ENCODE peak calls at places on chromosomes 3 and 15, in five cellular contexts. G is GM12891, M is GM12878, H is K562, B is HepG2. V is an unnamed sample.

GRCh38 chr3:4907647-4908046 is 71.6 kb upstream of the BHLHE40 start:
- DNase-seq in G (no peak), M (no peak), B (no peak), H (no peak), V (no peak)

GRCh38 chr15:88656760-88657221 is 18.0 kb downstream of the ISG20 start:
- DNase-seq in H (no peak), G (peak), B (no peak), M (peak), V (peak)

GRCh38 chr3:126961191-126961790 is 21.6 kb upstream of the PLXNA1 start:
- DNase-seq in B (no peak), H (peak), G (peak), M (no peak), V (no peak)

GRCh38 chr15:31100738-31101137 is 787 bp downstream of the TRPM1 start:
- DNase-seq in H (no peak), M (no peak), G (no peak), B (no peak), V (no peak)

GRCh38 chr3:184873136-184873535 is 61.2 kb downstream of the VPS8 start:
- DNase-seq in H (no peak), B (no peak), G (no peak), M (no peak), V (no peak)

GRCh38 chr3:94036909-94037507 is 8.6 kb upstream of the STX19 start:
- DNase-seq in G (peak), B (peak), M (no peak), H (peak), V (no peak)

GRCh38 chr3:76566211-76566534 is 473.7 kb upstream of the ROBO2 start:
- DNase-seq in B (no peak), M (no peak), H (no peak), G (no peak), V (no peak)

GRCh38 chr3:146078031-146078430 is 83.0 kb downstream of the PLOD2 start:
- DNase-seq in H (no peak), M (no peak), B (no peak), G (no peak), V (no peak)

GRCh38 chr3:170865209-170866094 is 4.5 kb downstream of the RPL22L1 start:
- DNase-seq in G (no peak), M (no peak), B (peak), H (no peak), V (no peak)

GRCh38 chr3:8931342-8931741 is 31.9 kb downstream of the RAD18 start:
- DNase-seq in G (no peak), B (no peak), H (no peak), M (no peak), V (no peak)

GRCh38 chr3:17985658-17986392 is 243.4 kb upstream of the TBC1D5 start:
- DNase-seq in B (no peak), G (no peak), M (no peak), H (no peak), V (no peak)

GRCh38 chr3:48476426-48477053 is 27.4 kb downstream of the SHISA5 start:
- DNase-seq in B (no peak), M (no peak), G (no peak), H (no peak), V (no peak)

GRCh38 chr3:99429501-99429900 is 208.9 kb upstream of the COL8A1 start:
- DNase-seq in G (no peak), H (no peak), B (no peak), M (no peak), V (no peak)

GRCh38 chr3:12916159-12916558 is 74.8 kb upstream of the RPL32 start:
- DNase-seq in B (no peak), G (no peak), M (no peak), H (no peak), V (no peak)

GRCh38 chr15:90860942-90861675 is 7.3 kb upstream of the FURIN start:
- DNase-seq in B (peak), M (no peak), H (no peak), G (no peak), V (no peak)

GRCh38 chr3:107044587-107045119 is 332.6 kb upstream of the CCDC54 start:
- DNase-seq in B (no peak), H (no peak), G (no peak), M (no peak), V (no peak)

GRCh38 chr3:145448436-145448835 is 712.5 kb downstream of the PLOD2 start:
- DNase-seq in H (no peak), G (no peak), B (peak), M (no peak), V (no peak)

GRCh38 chr15:82106671-82107070 is 60.9 kb upstream of the MEX3B start:
- DNase-seq in M (no peak), G (no peak), H (no peak), B (no peak), V (no peak)

GRCh38 chr3:127857270-127857801 is 35.0 kb upstream of the MGLL start:
- DNase-seq in G (no peak), B (no peak), H (no peak), M (no peak), V (no peak)

GRCh38 chr3:110419096-110419495 is 652.5 kb upstream of the NECTIN3 start:
- DNase-seq in B (no peak), M (no peak), G (no peak), H (no peak), V (no peak)

GRCh38 chr15:62928242-62928995 is 114.1 kb upstream of the TPM1 start:
- DNase-seq in M (no peak), B (peak), G (no peak), H (no peak), V (no peak)

GRCh38 chr3:8856031-8856430 is 86.6 kb upstream of the OXTR start:
- DNase-seq in M (no peak), G (no peak), H (no peak), B (no peak), V (no peak)

GRCh38 chr3:170054204-170054603 is 16.4 kb downstream of the GPR160 start:
- DNase-seq in M (no peak), H (no peak), B (no peak), G (no peak), V (no peak)

DNA sequence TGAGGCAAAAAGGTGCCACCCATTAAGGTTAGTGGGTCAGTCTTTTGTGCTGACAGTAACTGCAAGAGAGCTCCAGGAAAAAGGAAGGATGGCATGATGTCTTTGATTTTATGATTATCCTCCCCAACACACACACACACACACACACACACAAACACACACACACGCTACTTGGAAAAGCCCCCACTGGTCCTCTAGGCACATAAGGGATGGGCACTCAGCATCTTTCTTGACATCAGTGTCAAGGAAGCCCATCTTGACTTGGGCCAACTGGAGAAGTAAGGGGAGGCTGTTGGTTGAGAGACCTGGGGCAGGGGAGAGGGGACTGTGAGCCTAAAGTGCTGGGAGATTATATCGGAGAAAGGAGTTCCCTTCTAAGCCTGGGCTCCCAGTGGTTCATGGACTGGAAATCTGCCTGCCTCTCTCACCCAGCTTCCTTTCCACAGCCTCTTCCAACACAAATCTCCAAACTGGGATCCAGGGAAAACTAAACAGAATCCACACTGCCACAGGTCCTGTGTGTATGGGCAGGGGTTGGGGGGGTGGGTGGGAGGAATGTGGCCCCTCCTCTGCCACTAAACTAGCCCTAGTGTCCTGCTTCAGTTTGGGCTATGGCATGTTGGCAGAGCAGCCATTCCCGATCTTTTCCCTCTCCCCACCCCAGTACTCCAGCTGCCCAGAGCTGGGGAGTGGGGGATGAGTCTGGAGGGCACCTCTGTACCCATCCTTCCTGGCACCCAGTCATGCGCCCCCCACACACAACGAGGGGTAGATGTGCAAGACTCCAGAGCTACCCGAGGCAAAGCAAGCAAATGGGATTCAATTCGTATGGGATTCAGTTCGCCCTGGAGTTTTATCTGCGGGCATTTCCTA is 1.6 kb downstream of the AMOTL2 start:
- DNase-seq in M (no peak), H (no peak), B (no peak), G (no peak), V (no peak)
- TF ChIP-seq POLR2AphosphoS5 in M (no peak), H (no peak), B (no peak), G (no peak), V (no peak)

DNA sequence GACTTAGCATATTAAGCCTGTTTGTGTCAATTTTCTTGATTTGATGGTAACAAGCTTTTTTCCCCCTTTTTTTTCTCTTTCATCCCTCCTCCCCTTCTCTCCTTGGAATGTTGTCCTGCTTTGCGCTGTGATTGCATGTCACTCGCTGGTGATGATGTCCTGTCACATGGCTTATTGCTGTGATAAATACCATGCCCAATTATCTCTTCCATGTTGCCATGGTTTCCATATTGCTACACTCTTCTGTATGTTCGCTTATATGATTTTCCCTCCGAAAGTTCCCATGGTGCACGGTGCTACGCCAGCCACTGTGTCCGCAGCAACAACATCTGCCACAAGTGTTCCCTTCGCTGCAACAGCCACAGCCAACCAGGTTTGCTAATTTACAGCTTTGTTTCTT is 187.3 kb downstream of the MBNL1 start:
- DNase-seq in G (no peak), B (no peak), H (no peak), M (no peak), V (no peak)
- TF ChIP-seq TAF1 in G (no peak), B (no peak), H (no peak), M (no peak), V (no peak)

GRCh38 chr3:189710620-189711388 is 79.6 kb downstream of the TP63 start:
- DNase-seq in B (no peak), H (no peak), G (no peak), M (peak), V (no peak)
- TF ChIP-seq POLR2AphosphoS5 in B (no peak), H (no peak), G (no peak), M (no peak), V (no peak)

GRCh38 chr15:36882487-36883108 is 217.8 kb downstream of the MEIS2 start:
- DNase-seq in M (no peak), B (no peak), H (no peak), G (no peak), V (no peak)
- TF ChIP-seq TAF1 in M (no peak), B (no peak), H (no peak), G (no peak), V (no peak)

DNA sequence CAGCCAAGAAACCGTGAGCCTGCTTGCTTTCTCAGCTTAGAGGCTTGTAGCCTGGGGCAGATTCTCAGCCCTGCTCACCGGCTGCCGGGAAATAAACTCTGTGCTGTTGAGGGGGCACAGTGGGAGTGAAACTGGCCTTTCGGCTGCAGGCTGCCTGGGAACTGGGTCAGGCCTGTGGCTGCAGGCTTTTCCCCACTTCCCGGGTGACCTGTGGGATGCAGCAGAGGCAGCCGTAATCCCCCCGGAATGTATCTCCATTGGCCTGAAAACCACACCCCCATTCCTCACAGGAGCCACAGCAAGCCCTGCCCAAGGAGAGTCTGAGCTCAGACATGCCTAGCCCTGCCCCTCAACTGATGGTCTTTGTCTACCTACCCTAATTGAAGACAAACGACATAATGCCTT is 110.9 kb downstream of the STXBP5L start:
- DNase-seq in M (no peak), B (no peak), H (no peak), G (no peak), V (no peak)
- TF ChIP-seq POLR2AphosphoS5 in M (no peak), B (no peak), H (no peak), G (no peak), V (no peak)

DNA sequence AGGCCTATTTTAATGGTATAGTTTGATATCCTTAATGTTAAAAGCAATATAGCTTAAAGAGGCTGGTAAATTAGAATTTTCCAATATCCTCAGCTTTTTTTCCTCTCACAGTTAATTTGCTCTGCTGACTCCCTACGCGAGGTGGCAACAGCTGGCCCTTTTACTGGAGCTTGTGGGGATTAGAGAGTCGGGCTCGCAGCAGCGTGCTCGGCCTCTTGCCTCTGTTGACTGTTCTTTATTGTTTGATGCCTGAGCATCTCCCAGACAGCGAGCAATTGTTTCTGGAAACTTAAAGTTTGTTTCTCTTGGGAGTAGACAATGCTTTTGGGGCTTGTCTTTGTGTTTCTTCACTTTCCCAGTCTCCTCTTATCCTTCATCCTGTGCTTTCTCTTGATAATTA is 80.8 kb downstream of the OPA1 start:
- DNase-seq in G (no peak), B (no peak), M (no peak), H (no peak), V (no peak)
- TF ChIP-seq TAF1 in G (no peak), B (no peak), M (no peak), H (no peak), V (no peak)

GRCh38 chr3:3586843-3587626 is 212.2 kb upstream of the LRRN1 start:
- DNase-seq in B (no peak), M (no peak), H (no peak), G (no peak), V (no peak)

GRCh38 chr3:3594986-3595385 is 204.2 kb upstream of the LRRN1 start:
- DNase-seq in B (no peak), G (no peak), H (no peak), M (no peak), V (no peak)

DNA sequence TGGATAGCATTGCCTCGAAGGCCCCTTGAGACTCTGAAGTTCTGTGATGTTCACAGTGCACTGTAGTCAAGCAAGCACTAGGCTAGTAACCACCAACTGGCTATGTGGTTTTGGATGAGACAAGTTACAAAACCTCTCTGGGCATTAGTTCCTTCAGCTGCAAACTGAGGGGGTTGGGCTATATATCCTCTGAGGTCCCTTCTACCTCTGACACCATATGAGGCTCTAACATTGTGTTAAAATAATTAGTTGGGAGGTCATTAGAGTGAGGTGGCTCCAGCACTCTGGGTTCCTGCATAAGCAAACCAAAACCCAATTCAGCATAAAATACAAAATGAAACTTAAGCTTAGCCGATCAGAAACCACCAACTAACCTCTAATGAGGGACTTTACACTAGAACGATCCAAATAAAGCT is 209.5 kb upstream of the LRRN1 start:
- DNase-seq in B (no peak), G (peak), H (no peak), M (peak), V (no peak)
- TF ChIP-seq POLR2AphosphoS5 in B (no peak), G (no peak), H (no peak), M (no peak), V (no peak)